ENCODE peak calls at places on chromosomes 7 and 10, in ten cellular contexts. O is PC-9, X is adrenal gland, Q is left ventricle myocardium inferior, D is suprapubic skin, A is cardiac fibroblast, G is fibroblast of mammary gland, R is pancreas, I is epithelial cell of proximal tubule, M is thoracic aorta. Y is an unnamed sample.

GRCh38 chr10:92304061-92304460 is 13.1 kb downstream of the MARCHF5 start:
- DNase-seq in O (no peak), X (no peak), Q (no peak), D (no peak), A (no peak), G (no peak), R (no peak), I (no peak), M (no peak), Y (no peak)

GRCh38 chr10:132298038-132298935 is 9.5 kb downstream of the STK32C start:
- DNase-seq in O (no peak), X (peak), Q (no peak), D (peak), A (no peak), G (no peak), R (no peak), I (no peak), M (no peak), Y (no peak)

GRCh38 chr10:112304460-112304859 is 21.3 kb downstream of the TECTB start:
- DNase-seq in O (peak), X (no peak), Q (no peak), D (no peak), A (no peak), G (peak), R (no peak), I (no peak), M (no peak), Y (no peak)

GRCh38 chr10:91552706-91553105 is 80.2 kb downstream of the PPP1R3C start:
- DNase-seq in O (no peak), X (peak), Q (peak), D (no peak), A (peak), G (peak), R (peak), I (no peak), M (no peak), Y (no peak)

GRCh38 chr10:50375051-50375452 is 123.7 kb upstream of the ASAH2 start:
- DNase-seq in O (peak), X (no peak), Q (no peak), D (no peak), A (no peak), G (no peak), R (no peak), I (peak), M (no peak), Y (no peak)

GRCh38 chr10:90051053-90051452 is 349.7 kb downstream of the KIF20B start:
- DNase-seq in O (no peak), X (no peak), Q (no peak), D (no peak), A (no peak), G (no peak), R (no peak), I (no peak), M (no peak), Y (no peak)

GRCh38 chr7:37084303-37084702 is 360.0 kb upstream of the AOAH start:
- DNase-seq in O (no peak), X (no peak), Q (no peak), D (no peak), A (no peak), G (no peak), R (no peak), I (no peak), M (no peak), Y (no peak)

GRCh38 chr10:398954-399353 is 263.7 kb downstream of the ZMYND11 start:
- DNase-seq in O (no peak), X (no peak), Q (no peak), D (no peak), A (no peak), G (no peak), R (no peak), I (no peak), M (no peak), Y (no peak)

GRCh38 chr7:21253740-21254687 is 173.9 kb upstream of the SP4 start:
- DNase-seq in O (no peak), X (peak), Q (no peak), D (no peak), A (peak), G (peak), R (peak), I (peak), M (no peak), Y (peak)

GRCh38 chr10:116210588-116211346 is 62.2 kb downstream of the GFRA1 start:
- DNase-seq in O (no peak), X (no peak), Q (no peak), D (no peak), A (no peak), G (no peak), R (no peak), I (no peak), M (no peak), Y (no peak)

GRCh38 chr7:129189661-129190310 is 1.4 kb downstream of the SMO start:
- DNase-seq in O (no peak), X (no peak), Q (no peak), D (no peak), A (peak), G (peak), R (no peak), I (no peak), M (no peak), Y (no peak)
- H3K4me3 ChIP-seq in O (peak), X (no peak), Q (peak), D (peak), A (peak), G (peak), R (peak), I (peak), M (peak), Y (peak)

DNA sequence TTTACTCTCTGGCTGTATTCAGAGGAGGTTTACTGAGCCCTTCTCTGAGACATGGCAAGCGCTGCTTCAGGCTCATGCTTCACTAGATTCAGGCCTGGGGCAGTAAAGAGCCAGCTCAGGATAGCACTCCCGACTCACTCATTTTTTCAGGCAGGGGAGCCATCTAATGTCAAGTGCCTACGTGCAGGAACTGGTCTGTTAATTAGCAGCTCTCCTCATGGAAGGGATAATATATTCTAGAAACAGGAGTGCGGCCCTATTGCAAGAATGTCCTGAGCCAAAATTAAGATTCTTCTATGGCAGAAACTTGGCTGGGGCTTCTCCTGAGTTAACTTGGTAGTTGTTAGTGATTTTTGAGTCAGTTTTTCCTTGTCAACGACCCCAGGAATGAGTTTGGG is 111.3 kb downstream of the EGFR start:
- DNase-seq in O (no peak), X (no peak), Q (no peak), D (no peak), A (peak), G (peak), R (no peak), I (no peak), M (no peak), Y (no peak)
- TF ChIP-seq CTCF in O (no peak), X (no peak), Q (no peak), D (no peak), A (no peak), G (no peak), R (no peak), I (peak), M (no peak), Y (no peak)

DNA sequence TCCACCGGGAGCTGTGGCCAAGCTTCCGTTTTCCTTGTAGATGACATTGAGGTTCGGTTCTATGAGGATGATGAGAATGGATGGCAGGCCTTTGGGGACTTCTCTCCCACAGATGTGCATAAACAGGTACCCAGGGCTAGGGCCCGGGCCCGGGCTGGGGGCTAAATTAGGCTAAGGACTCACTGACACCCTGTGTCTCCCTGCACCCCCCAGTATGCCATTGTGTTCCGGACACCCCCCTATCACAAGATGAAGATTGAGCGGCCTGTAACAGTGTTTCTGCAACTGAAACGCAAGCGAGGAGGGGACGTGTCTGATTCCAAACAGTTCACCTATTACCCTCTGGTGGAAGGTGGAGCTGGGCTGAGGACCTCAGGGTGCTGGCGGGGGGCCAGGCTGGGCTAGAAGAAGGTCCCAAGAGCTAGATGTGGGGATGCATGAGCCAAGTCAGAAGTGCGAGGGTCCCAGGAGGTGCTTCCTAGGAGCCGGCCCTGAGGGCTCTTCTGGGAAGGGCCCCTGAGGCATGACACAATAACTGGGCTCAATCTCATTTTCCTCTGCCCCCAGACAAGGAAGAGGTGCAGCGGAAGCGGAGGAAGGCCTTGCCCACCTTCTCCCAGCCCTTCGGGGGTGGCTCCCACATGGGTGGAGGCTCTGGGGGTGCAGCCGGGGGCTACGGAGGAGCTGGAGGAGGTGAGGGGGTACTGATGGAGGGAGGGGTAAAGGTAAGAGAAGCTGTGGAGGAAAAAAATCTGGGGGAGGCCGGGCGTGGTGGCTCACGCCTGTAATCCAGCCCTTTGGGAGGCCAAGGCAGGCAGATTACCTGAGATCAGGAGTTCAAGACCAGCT is 2.9 kb downstream of the NFKB2 start:
- DNase-seq in O (no peak), X (no peak), Q (no peak), D (peak), A (no peak), G (no peak), R (no peak), I (no peak), M (no peak), Y (no peak)
- H3K4me3 ChIP-seq in O (no peak), X (no peak), Q (peak), D (peak), A (no peak), G (no peak), R (no peak), I (no peak), M (peak), Y (peak)

GRCh38 chr7:107501593-107501992 is 31.7 kb downstream of the GPR22 start:
- DNase-seq in O (no peak), X (no peak), Q (no peak), D (no peak), A (peak), G (peak), R (no peak), I (no peak), M (no peak), Y (no peak)
- TF ChIP-seq CTCF in O (peak), X (no peak), Q (peak), D (peak), A (peak), G (peak), R (no peak), I (peak), M (no peak), Y (peak)

GRCh38 chr7:125747966-125748365 is 818.3 kb upstream of the POT1 start:
- DNase-seq in O (no peak), X (no peak), Q (no peak), D (no peak), A (no peak), G (no peak), R (no peak), I (no peak), M (no peak), Y (no peak)
- H3K4me3 ChIP-seq in O (no peak), X (no peak), Q (no peak), D (no peak), A (no peak), G (no peak), R (no peak), I (no peak), M (no peak), Y (no peak)

GRCh38 chr10:17235136-17235535 is 7.1 kb downstream of the VIM start:
- DNase-seq in O (no peak), X (no peak), Q (no peak), D (no peak), A (no peak), G (peak), R (no peak), I (no peak), M (no peak), Y (no peak)
- TF ChIP-seq CTCF in O (no peak), X (no peak), Q (no peak), D (no peak), A (peak), G (peak), R (no peak), I (peak), M (peak), Y (no peak)

DNA sequence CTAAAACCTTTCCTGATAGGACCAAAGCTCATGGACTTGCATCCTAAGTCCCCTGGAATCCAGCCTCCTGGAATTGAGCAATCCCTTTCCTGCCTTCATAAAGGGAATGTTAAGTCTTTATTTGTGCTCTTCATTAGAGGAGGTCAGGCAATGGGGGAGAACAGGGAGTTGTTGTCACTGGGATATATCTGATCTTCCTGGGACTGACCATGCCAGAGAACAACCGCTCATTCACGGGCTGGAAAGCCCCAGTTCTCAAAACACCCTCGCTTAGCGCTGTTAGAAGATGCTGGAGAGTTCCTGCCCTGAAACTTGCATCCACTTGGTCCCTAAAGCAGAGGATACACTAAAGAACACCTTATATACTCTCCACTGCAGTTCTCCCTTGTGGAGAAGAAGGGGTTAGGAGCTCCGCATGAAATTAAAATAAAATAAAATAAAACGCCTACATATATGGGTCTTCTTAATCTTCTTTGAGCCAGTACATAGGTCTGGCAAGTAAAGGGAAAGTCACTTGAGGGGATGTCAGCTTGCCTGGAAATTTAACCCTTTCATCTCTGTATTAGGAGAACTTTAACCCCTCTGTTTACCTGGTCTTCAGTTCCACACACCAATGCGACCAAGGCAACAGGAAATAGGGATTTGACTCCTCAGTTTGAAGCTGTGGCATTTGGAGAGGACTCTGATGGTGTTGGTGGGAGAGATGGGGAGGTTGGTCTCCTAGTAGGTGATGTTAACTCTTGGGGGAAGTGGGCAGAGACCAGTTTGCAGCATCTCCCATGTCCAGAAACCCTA is 1.2 kb downstream of the SORCS1 start:
- DNase-seq in O (no peak), X (no peak), Q (no peak), D (no peak), A (peak), G (no peak), R (no peak), I (no peak), M (no peak), Y (no peak)
- H3K4me3 ChIP-seq in O (no peak), X (no peak), Q (peak), D (peak), A (no peak), G (no peak), R (no peak), I (no peak), M (no peak), Y (peak)

GRCh38 chr7:127629268-127629854 is 11.4 kb upstream of the PAX4 start:
- DNase-seq in O (no peak), X (no peak), Q (no peak), D (no peak), A (no peak), G (no peak), R (peak), I (no peak), M (no peak), Y (no peak)
- TF ChIP-seq CTCF in O (peak), X (no peak), Q (peak), D (no peak), A (peak), G (peak), R (no peak), I (peak), M (no peak), Y (no peak)